ENCODE peak calls at places on chromosomes 1 and 21, in ten cellular contexts. One of them, this sample, is unnamed.

GRCh38 chr1:198657550-198658064 is 18.8 kb downstream of the PTPRC start:
- DNase-seq in progenitor cell of endocrine pancreas: no peak
- DNase-seq in lower leg skin: no peak
- DNase-seq in psoas muscle: no peak
- DNase-seq in body of pancreas: no peak
- DNase-seq in gastrocnemius medialis: no peak
- DNase-seq in fibroblast of lung: peak; percentile 99
- DNase-seq in hepatocyte: peak; percentile 59
- DNase-seq in fibroblast of villous mesenchyme: peak; percentile 97
- DNase-seq in pancreas: no peak
- DNase-seq in this sample: peak; percentile 96

GRCh38 chr1:85708826-85709222 is 591 bp upstream of the ZNHIT6 start:
- DNase-seq in fibroblast of villous mesenchyme: no peak
- DNase-seq in lower leg skin: no peak
- DNase-seq in pancreas: no peak
- DNase-seq in progenitor cell of endocrine pancreas: no peak
- DNase-seq in gastrocnemius medialis: no peak
- DNase-seq in body of pancreas: no peak
- DNase-seq in psoas muscle: no peak
- DNase-seq in hepatocyte: peak; percentile 6
- DNase-seq in fibroblast of lung: no peak
- DNase-seq in this sample: no peak

GRCh38 chr1:40462956-40463590 is 12.8 kb downstream of the ZFP69B start:
- DNase-seq in fibroblast of lung: peak; percentile 17
- DNase-seq in gastrocnemius medialis: no peak
- DNase-seq in fibroblast of villous mesenchyme: no peak
- DNase-seq in progenitor cell of endocrine pancreas: no peak
- DNase-seq in pancreas: no peak
- DNase-seq in body of pancreas: no peak
- DNase-seq in psoas muscle: no peak
- DNase-seq in lower leg skin: no peak
- DNase-seq in hepatocyte: no peak
- DNase-seq in this sample: no peak

GRCh38 chr1:225835752-225836151 is 25.8 kb downstream of the EPHX1 start:
- DNase-seq in progenitor cell of endocrine pancreas: no peak
- DNase-seq in hepatocyte: no peak
- DNase-seq in gastrocnemius medialis: no peak
- DNase-seq in lower leg skin: no peak
- DNase-seq in psoas muscle: peak; percentile 64
- DNase-seq in fibroblast of lung: peak; percentile 22
- DNase-seq in body of pancreas: peak; percentile 81
- DNase-seq in fibroblast of villous mesenchyme: no peak
- DNase-seq in pancreas: peak; percentile 86
- DNase-seq in this sample: peak; percentile 94

GRCh38 chr1:236083650-236084385 is 18.9 kb upstream of the NID1 start:
- DNase-seq in fibroblast of villous mesenchyme: peak; percentile 53
- DNase-seq in fibroblast of lung: peak; percentile 41
- DNase-seq in body of pancreas: no peak
- DNase-seq in progenitor cell of endocrine pancreas: no peak
- DNase-seq in gastrocnemius medialis: no peak
- DNase-seq in pancreas: no peak
- DNase-seq in psoas muscle: no peak
- DNase-seq in hepatocyte: peak; percentile 57
- DNase-seq in lower leg skin: no peak
- DNase-seq in this sample: peak; percentile 34

GRCh38 chr1:213564215-213564659 is 423.5 kb upstream of the PROX1 start:
- DNase-seq in gastrocnemius medialis: no peak
- DNase-seq in psoas muscle: no peak
- DNase-seq in body of pancreas: peak; percentile 37
- DNase-seq in fibroblast of villous mesenchyme: no peak
- DNase-seq in fibroblast of lung: no peak
- DNase-seq in progenitor cell of endocrine pancreas: no peak
- DNase-seq in hepatocyte: peak; percentile 44
- DNase-seq in pancreas: no peak
- DNase-seq in lower leg skin: no peak
- DNase-seq in this sample: peak; percentile 68

GRCh38 chr1:22539510-22540118 is 23.7 kb upstream of the EPHA8 start:
- DNase-seq in lower leg skin: no peak
- DNase-seq in fibroblast of lung: no peak
- DNase-seq in progenitor cell of endocrine pancreas: no peak
- DNase-seq in psoas muscle: no peak
- DNase-seq in fibroblast of villous mesenchyme: no peak
- DNase-seq in pancreas: no peak
- DNase-seq in gastrocnemius medialis: no peak
- DNase-seq in body of pancreas: no peak
- DNase-seq in hepatocyte: no peak
- DNase-seq in this sample: no peak

GRCh38 chr1:20386682-20387081 is 96.0 kb downstream of the VWA5B1 start:
- DNase-seq in fibroblast of villous mesenchyme: no peak
- DNase-seq in hepatocyte: no peak
- DNase-seq in psoas muscle: no peak
- DNase-seq in progenitor cell of endocrine pancreas: no peak
- DNase-seq in lower leg skin: no peak
- DNase-seq in gastrocnemius medialis: no peak
- DNase-seq in fibroblast of lung: no peak
- DNase-seq in body of pancreas: no peak
- DNase-seq in pancreas: no peak
- DNase-seq in this sample: no peak

GRCh38 chr1:21069549-21069948 is 107.1 kb downstream of the EIF4G3 start:
- DNase-seq in fibroblast of lung: peak; percentile 78
- DNase-seq in fibroblast of villous mesenchyme: peak; percentile 87
- DNase-seq in hepatocyte: peak; percentile 18
- DNase-seq in gastrocnemius medialis: no peak
- DNase-seq in psoas muscle: no peak
- DNase-seq in pancreas: no peak
- DNase-seq in progenitor cell of endocrine pancreas: no peak
- DNase-seq in body of pancreas: no peak
- DNase-seq in lower leg skin: no peak
- DNase-seq in this sample: no peak

GRCh38 chr1:209076688-209077087 is 506.8 kb upstream of the CAMK1G start:
- DNase-seq in pancreas: no peak
- DNase-seq in lower leg skin: no peak
- DNase-seq in psoas muscle: no peak
- DNase-seq in gastrocnemius medialis: no peak
- DNase-seq in hepatocyte: no peak
- DNase-seq in body of pancreas: no peak
- DNase-seq in progenitor cell of endocrine pancreas: no peak
- DNase-seq in fibroblast of villous mesenchyme: no peak
- DNase-seq in fibroblast of lung: peak; percentile 12
- DNase-seq in this sample: peak; percentile 84

GRCh38 chr1:173863224-173864151 is 4.3 kb downstream of the GAS5 start:
- DNase-seq in progenitor cell of endocrine pancreas: no peak
- DNase-seq in lower leg skin: no peak
- DNase-seq in psoas muscle: no peak
- DNase-seq in fibroblast of lung: no peak
- DNase-seq in hepatocyte: no peak
- DNase-seq in gastrocnemius medialis: no peak
- DNase-seq in pancreas: no peak
- DNase-seq in body of pancreas: no peak
- DNase-seq in fibroblast of villous mesenchyme: no peak
- DNase-seq in this sample: peak; percentile 28

GRCh38 chr1:110707257-110707656 is 32.5 kb upstream of the KCNA3 start:
- DNase-seq in gastrocnemius medialis: no peak
- DNase-seq in psoas muscle: no peak
- DNase-seq in progenitor cell of endocrine pancreas: no peak
- DNase-seq in pancreas: no peak
- DNase-seq in fibroblast of lung: no peak
- DNase-seq in body of pancreas: no peak
- DNase-seq in lower leg skin: no peak
- DNase-seq in fibroblast of villous mesenchyme: no peak
- DNase-seq in hepatocyte: no peak
- DNase-seq in this sample: no peak

GRCh38 chr1:64515427-64515826 is 45.5 kb downstream of the CACHD1 start:
- DNase-seq in body of pancreas: peak; percentile 59
- DNase-seq in pancreas: peak; percentile 50
- DNase-seq in hepatocyte: peak; percentile 39
- DNase-seq in gastrocnemius medialis: peak; percentile 46
- DNase-seq in lower leg skin: peak; percentile 89
- DNase-seq in fibroblast of villous mesenchyme: peak; percentile 69
- DNase-seq in progenitor cell of endocrine pancreas: no peak
- DNase-seq in psoas muscle: peak; percentile 59
- DNase-seq in fibroblast of lung: peak; percentile 65
- DNase-seq in this sample: peak; percentile 74

GRCh38 chr1:25356848-25357247 is 18.7 kb downstream of the TMEM50A start:
- DNase-seq in pancreas: no peak
- DNase-seq in body of pancreas: no peak
- DNase-seq in gastrocnemius medialis: no peak
- DNase-seq in hepatocyte: no peak
- DNase-seq in lower leg skin: no peak
- DNase-seq in psoas muscle: no peak
- DNase-seq in fibroblast of lung: peak; percentile 12
- DNase-seq in fibroblast of villous mesenchyme: peak; percentile 58
- DNase-seq in progenitor cell of endocrine pancreas: no peak
- DNase-seq in this sample: peak; percentile 41

GRCh38 chr1:8460132-8460544 is 142.2 kb downstream of the SLC45A1 start:
- DNase-seq in progenitor cell of endocrine pancreas: no peak
- DNase-seq in gastrocnemius medialis: no peak
- DNase-seq in lower leg skin: no peak
- DNase-seq in fibroblast of lung: no peak
- DNase-seq in fibroblast of villous mesenchyme: no peak
- DNase-seq in psoas muscle: no peak
- DNase-seq in hepatocyte: no peak
- DNase-seq in pancreas: no peak
- DNase-seq in body of pancreas: no peak
- DNase-seq in this sample: no peak
- TF ChIP-seq CTCF in progenitor cell of endocrine pancreas: peak; percentile 39
- TF ChIP-seq CTCF in gastrocnemius medialis: no peak
- TF ChIP-seq CTCF in lower leg skin: no peak
- TF ChIP-seq CTCF in fibroblast of lung: no peak
- TF ChIP-seq CTCF in fibroblast of villous mesenchyme: peak; percentile 26
- TF ChIP-seq CTCF in psoas muscle: no peak
- TF ChIP-seq CTCF in hepatocyte: no peak
- TF ChIP-seq CTCF in pancreas: no peak
- TF ChIP-seq CTCF in body of pancreas: no peak
- TF ChIP-seq CTCF in this sample: no peak

GRCh38 chr21:33988237-33988835 is 72.7 kb upstream of the ATP5PO start:
- DNase-seq in body of pancreas: no peak
- DNase-seq in fibroblast of lung: no peak
- DNase-seq in lower leg skin: no peak
- DNase-seq in pancreas: no peak
- DNase-seq in fibroblast of villous mesenchyme: no peak
- DNase-seq in gastrocnemius medialis: no peak
- DNase-seq in progenitor cell of endocrine pancreas: no peak
- DNase-seq in hepatocyte: no peak
- DNase-seq in psoas muscle: no peak
- DNase-seq in this sample: no peak

GRCh38 chr21:33991091-33991490 is 75.5 kb upstream of the ATP5PO start:
- DNase-seq in gastrocnemius medialis: no peak
- DNase-seq in body of pancreas: no peak
- DNase-seq in hepatocyte: no peak
- DNase-seq in fibroblast of lung: peak; percentile 35
- DNase-seq in lower leg skin: no peak
- DNase-seq in progenitor cell of endocrine pancreas: no peak
- DNase-seq in pancreas: no peak
- DNase-seq in fibroblast of villous mesenchyme: no peak
- DNase-seq in psoas muscle: no peak
- DNase-seq in this sample: no peak

GRCh38 chr21:33985117-33986050 is 69.8 kb upstream of the ATP5PO start:
- DNase-seq in psoas muscle: no peak
- DNase-seq in fibroblast of villous mesenchyme: no peak
- DNase-seq in fibroblast of lung: no peak
- DNase-seq in gastrocnemius medialis: no peak
- DNase-seq in pancreas: no peak
- DNase-seq in body of pancreas: no peak
- DNase-seq in progenitor cell of endocrine pancreas: no peak
- DNase-seq in lower leg skin: no peak
- DNase-seq in hepatocyte: no peak
- DNase-seq in this sample: no peak

GRCh38 chr21:33987461-33987860 is 71.9 kb upstream of the ATP5PO start:
- DNase-seq in lower leg skin: no peak
- DNase-seq in pancreas: no peak
- DNase-seq in gastrocnemius medialis: no peak
- DNase-seq in psoas muscle: no peak
- DNase-seq in progenitor cell of endocrine pancreas: no peak
- DNase-seq in fibroblast of lung: no peak
- DNase-seq in hepatocyte: no peak
- DNase-seq in body of pancreas: no peak
- DNase-seq in fibroblast of villous mesenchyme: no peak
- DNase-seq in this sample: no peak

DNA sequence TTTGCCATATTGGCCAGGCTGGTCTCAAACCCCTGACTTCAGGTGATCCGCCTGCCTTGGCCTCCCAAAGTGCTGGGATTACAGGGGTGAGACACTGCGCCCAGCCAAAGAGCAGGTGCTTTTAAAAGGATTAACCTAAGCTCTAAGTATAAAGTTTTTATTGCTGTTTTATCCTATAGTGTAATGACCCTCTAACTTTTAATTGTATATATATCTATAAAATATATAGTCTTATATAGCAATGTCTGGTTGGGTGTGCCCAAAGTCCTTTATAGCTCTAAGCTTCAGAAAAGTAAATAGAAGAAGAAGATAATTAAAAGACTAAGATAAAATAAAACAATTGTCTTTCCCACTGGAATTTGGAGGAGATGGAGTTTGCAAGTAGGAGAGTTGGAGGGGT is 73.8 kb upstream of the ATP5PO start:
- DNase-seq in body of pancreas: no peak
- DNase-seq in fibroblast of villous mesenchyme: no peak
- DNase-seq in lower leg skin: peak; percentile 9
- DNase-seq in hepatocyte: no peak
- DNase-seq in progenitor cell of endocrine pancreas: no peak
- DNase-seq in pancreas: no peak
- DNase-seq in gastrocnemius medialis: no peak
- DNase-seq in fibroblast of lung: no peak
- DNase-seq in psoas muscle: no peak
- DNase-seq in this sample: no peak
- TF ChIP-seq CTCF in body of pancreas: no peak
- TF ChIP-seq CTCF in fibroblast of villous mesenchyme: no peak
- TF ChIP-seq CTCF in lower leg skin: no peak
- TF ChIP-seq CTCF in hepatocyte: no peak
- TF ChIP-seq CTCF in progenitor cell of endocrine pancreas: no peak
- TF ChIP-seq CTCF in pancreas: no peak
- TF ChIP-seq CTCF in gastrocnemius medialis: no peak
- TF ChIP-seq CTCF in fibroblast of lung: no peak
- TF ChIP-seq CTCF in psoas muscle: no peak
- TF ChIP-seq CTCF in this sample: no peak

DNA sequence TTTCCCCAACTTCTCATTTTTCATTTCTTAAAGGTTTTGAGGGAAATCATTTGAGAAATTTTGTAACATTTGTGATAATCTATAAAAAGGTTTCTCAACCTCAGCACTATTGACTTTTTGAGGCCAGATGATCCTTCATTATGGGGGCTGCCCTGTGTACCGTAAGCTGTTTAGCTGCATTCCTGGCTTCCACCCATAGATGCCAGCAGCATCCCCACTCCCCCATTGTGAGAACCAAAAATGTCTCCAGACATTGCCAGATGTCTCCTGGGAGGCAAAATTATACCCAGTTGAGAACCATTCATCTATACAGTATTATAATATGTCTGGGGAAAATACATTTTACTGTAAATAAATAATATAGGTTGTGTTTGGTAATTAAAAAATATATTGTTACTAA is 146.0 kb downstream of the PBX1 start:
- DNase-seq in fibroblast of lung: no peak
- DNase-seq in gastrocnemius medialis: no peak
- DNase-seq in lower leg skin: no peak
- DNase-seq in body of pancreas: no peak
- DNase-seq in pancreas: no peak
- DNase-seq in hepatocyte: no peak
- DNase-seq in progenitor cell of endocrine pancreas: no peak
- DNase-seq in psoas muscle: no peak
- DNase-seq in fibroblast of villous mesenchyme: no peak
- DNase-seq in this sample: no peak
- TF ChIP-seq CTCF in fibroblast of lung: no peak
- TF ChIP-seq CTCF in gastrocnemius medialis: no peak
- TF ChIP-seq CTCF in lower leg skin: no peak
- TF ChIP-seq CTCF in body of pancreas: no peak
- TF ChIP-seq CTCF in pancreas: no peak
- TF ChIP-seq CTCF in hepatocyte: peak; percentile 24
- TF ChIP-seq CTCF in progenitor cell of endocrine pancreas: peak; percentile 47
- TF ChIP-seq CTCF in psoas muscle: no peak
- TF ChIP-seq CTCF in fibroblast of villous mesenchyme: peak; percentile 29
- TF ChIP-seq CTCF in this sample: no peak

GRCh38 chr1:200979574-200980451 is 43.7 kb downstream of the KIF21B start:
- DNase-seq in fibroblast of villous mesenchyme: peak; percentile 7
- DNase-seq in lower leg skin: no peak
- DNase-seq in progenitor cell of endocrine pancreas: peak; percentile 30
- DNase-seq in gastrocnemius medialis: no peak
- DNase-seq in pancreas: no peak
- DNase-seq in psoas muscle: no peak
- DNase-seq in fibroblast of lung: peak; percentile 6
- DNase-seq in hepatocyte: peak; percentile 36
- DNase-seq in body of pancreas: no peak
- DNase-seq in this sample: peak; percentile 75
- TF ChIP-seq CTCF in fibroblast of villous mesenchyme: peak; percentile 50
- TF ChIP-seq CTCF in lower leg skin: no peak
- TF ChIP-seq CTCF in progenitor cell of endocrine pancreas: peak; percentile 54
- TF ChIP-seq CTCF in gastrocnemius medialis: peak; percentile 49
- TF ChIP-seq CTCF in pancreas: no peak
- TF ChIP-seq CTCF in psoas muscle: peak; percentile 30
- TF ChIP-seq CTCF in fibroblast of lung: no peak
- TF ChIP-seq CTCF in hepatocyte: peak; percentile 26
- TF ChIP-seq CTCF in body of pancreas: no peak
- TF ChIP-seq CTCF in this sample: peak; percentile 96